ENCODE peak calls at places on chromosome 15, in nine cellular contexts. K, P, O, Z, X, R, S, A and N are unnamed samples.

GRCh38 chr15:88178631-88179030 is 77.9 kb downstream of the NTRK3 start:
- DNase-seq in K (no peak), P (no peak), O (no peak), Z (no peak), X (no peak), R (no peak), S (no peak), A (no peak), N (no peak)

GRCh38 chr15:42627485-42627884 is 52.1 kb downstream of the STARD9 start:
- DNase-seq in K (no peak), P (no peak), O (no peak), Z (no peak), X (no peak), R (no peak), S (no peak), A (no peak), N (no peak)

GRCh38 chr15:96565266-96565665 is 234.8 kb downstream of the NR2F2 start:
- DNase-seq in K (no peak), P (no peak), O (no peak), Z (no peak), X (no peak), R (no peak), S (no peak), A (no peak), N (no peak)

GRCh38 chr15:34055868-34056595 is 17.0 kb upstream of the AVEN start:
- DNase-seq in K (no peak), P (no peak), O (no peak), Z (no peak), X (no peak), R (peak), S (no peak), A (no peak), N (no peak)

GRCh38 chr15:84949043-84949442 is 32.6 kb upstream of the PDE8A start:
- DNase-seq in K (no peak), P (no peak), O (no peak), Z (no peak), X (no peak), R (peak), S (no peak), A (no peak), N (no peak)

GRCh38 chr15:101481917-101482525 is 7.5 kb downstream of the PCSK6 start:
- DNase-seq in K (no peak), P (no peak), O (no peak), Z (no peak), X (no peak), R (no peak), S (no peak), A (no peak), N (no peak)

GRCh38 chr15:101445109-101445508 is 44.4 kb downstream of the PCSK6 start:
- DNase-seq in K (no peak), P (no peak), O (no peak), Z (no peak), X (no peak), R (no peak), S (no peak), A (no peak), N (no peak)

GRCh38 chr15:48798319-48798718 is 12.6 kb downstream of the CEP152 start:
- DNase-seq in K (no peak), P (no peak), O (no peak), Z (no peak), X (no peak), R (no peak), S (no peak), A (no peak), N (no peak)

GRCh38 chr15:39852237-39852636 is 67.8 kb downstream of the GPR176 start:
- DNase-seq in K (no peak), P (no peak), O (no peak), Z (no peak), X (no peak), R (peak), S (no peak), A (no peak), N (no peak)

DNA sequence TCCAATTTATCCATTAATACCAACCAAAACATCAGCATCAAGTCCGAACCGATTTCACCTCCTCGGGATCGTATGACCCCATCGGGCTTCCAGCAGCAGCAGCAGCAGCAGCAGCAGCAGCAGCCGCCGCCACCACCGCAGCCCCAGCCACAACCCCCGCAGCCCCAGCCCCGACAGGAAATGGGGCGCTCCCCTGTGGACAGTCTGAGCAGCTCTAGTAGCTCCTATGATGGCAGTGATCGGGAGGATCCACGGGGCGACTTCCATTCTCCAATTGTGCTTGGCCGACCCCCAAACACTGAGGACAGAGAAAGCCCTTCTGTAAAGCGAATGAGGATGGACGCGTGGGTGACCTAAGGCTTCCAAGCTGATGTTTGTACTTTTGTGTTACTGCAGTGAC is 20.8 kb downstream of the LYSMD4 start:
- DNase-seq in K (no peak), P (no peak), O (no peak), Z (no peak), X (no peak), R (no peak), S (no peak), A (no peak), N (no peak)
- H3K4me3 ChIP-seq in K (no peak), P (no peak), O (no peak), Z (no peak), X (no peak), R (no peak), S (no peak), A (no peak), N (no peak)

DNA sequence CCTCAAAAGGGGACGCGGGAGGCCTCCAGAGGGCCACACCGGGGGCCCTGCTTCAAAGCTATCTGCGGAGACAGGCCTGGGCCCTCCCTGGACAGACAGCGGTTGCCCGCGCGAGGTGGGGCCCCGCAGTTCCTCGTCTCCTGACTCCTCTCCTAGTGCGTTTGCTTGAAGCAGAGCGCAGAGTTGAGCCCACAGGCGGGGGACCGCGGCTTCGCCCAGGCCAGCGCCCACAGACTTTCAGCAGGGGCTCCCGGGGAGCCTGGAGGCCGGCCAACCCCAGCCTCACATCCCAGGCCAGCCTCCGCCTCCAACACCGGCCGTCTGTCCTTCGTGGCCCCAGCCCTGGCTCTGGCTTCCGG is 540 bp upstream of the ADAMTS7 start:
- DNase-seq in K (no peak), P (no peak), O (peak), Z (no peak), X (no peak), R (no peak), S (no peak), A (no peak), N (peak)
- H3K4me3 ChIP-seq in K (peak), P (peak), O (peak), Z (peak), X (no peak), R (peak), S (peak), A (no peak), N (peak)

GRCh38 chr15:77027111-77027696 is 32.3 kb downstream of the PSTPIP1 start:
- DNase-seq in K (peak), P (peak), O (no peak), Z (no peak), X (peak), R (no peak), S (peak), A (no peak), N (no peak)
- H3K4me3 ChIP-seq in K (no peak), P (no peak), O (no peak), Z (no peak), X (no peak), R (no peak), S (no peak), A (no peak), N (no peak)

GRCh38 chr15:60000113-60000823 is 3.8 kb upstream of the FOXB1 start:
- DNase-seq in K (no peak), P (no peak), O (no peak), Z (no peak), X (no peak), R (no peak), S (no peak), A (peak), N (no peak)

GRCh38 chr15:60000824-60001641 is 3.1 kb upstream of the FOXB1 start:
- DNase-seq in K (no peak), P (no peak), O (no peak), Z (no peak), X (no peak), R (no peak), S (no peak), A (no peak), N (no peak)

GRCh38 chr15:60003243-60004018 is 680 bp upstream of the FOXB1 start:
- DNase-seq in K (no peak), P (no peak), O (no peak), Z (no peak), X (no peak), R (no peak), S (no peak), A (peak), N (no peak)

GRCh38 chr15:60002528-60003218 is 1.4 kb upstream of the FOXB1 start:
- DNase-seq in K (no peak), P (no peak), O (no peak), Z (no peak), X (no peak), R (no peak), S (no peak), A (no peak), N (no peak)

DNA sequence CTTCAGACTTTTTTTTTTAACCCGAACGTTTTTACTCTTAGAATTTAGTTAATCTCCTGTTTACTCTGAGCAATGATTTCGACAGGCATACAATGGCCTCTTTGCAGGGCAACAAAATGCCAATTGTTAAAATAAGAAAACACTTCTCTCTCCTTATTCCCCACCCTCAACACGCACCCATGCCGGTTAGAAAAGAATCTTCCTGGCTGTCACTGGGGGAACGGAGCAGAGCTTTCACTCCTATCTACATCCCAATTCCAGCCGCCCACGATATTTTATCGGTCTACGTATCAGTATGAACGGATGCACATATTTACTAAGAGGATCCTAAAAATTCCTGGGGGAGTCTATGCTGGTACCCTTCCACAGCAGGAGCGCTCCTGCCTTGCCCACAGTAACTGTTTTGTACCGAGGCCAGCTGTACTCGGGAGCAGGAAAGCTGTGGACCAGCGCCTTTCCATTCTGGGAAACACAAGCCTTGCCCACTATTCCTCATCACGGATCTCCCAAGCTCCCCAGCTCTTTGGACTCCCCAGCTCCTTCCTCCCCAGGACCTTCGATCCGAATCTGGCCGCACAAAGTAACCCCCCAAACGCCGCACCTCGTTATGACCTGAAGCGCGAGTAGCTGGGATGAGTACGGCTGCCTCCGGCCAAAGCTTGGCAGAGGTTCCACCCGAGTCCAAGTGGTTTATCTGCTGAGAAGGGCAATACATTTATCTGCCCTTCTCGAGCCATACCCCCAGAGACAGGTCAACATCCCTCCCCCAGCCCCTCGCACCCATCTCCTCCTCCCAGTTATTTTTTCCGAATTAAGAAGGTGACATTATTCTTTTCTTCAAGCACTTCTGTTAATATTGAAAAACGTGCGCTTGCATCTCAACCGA is 2.2 kb upstream of the FOXB1 start:
- DNase-seq in K (no peak), P (no peak), O (no peak), Z (no peak), X (no peak), R (no peak), S (no peak), A (no peak), N (no peak)
- H3K4me3 ChIP-seq in K (no peak), P (no peak), O (no peak), Z (no peak), X (no peak), R (no peak), S (no peak), A (no peak), N (no peak)

GRCh38 chr15:74821091-74821789 is 5.2 kb upstream of the CPLX3 start:
- DNase-seq in K (no peak), P (no peak), O (no peak), Z (no peak), X (no peak), R (no peak), S (no peak), A (no peak), N (no peak)
- H3K4me3 ChIP-seq in K (no peak), P (no peak), O (no peak), Z (no peak), X (no peak), R (no peak), S (no peak), A (no peak), N (no peak)

DNA sequence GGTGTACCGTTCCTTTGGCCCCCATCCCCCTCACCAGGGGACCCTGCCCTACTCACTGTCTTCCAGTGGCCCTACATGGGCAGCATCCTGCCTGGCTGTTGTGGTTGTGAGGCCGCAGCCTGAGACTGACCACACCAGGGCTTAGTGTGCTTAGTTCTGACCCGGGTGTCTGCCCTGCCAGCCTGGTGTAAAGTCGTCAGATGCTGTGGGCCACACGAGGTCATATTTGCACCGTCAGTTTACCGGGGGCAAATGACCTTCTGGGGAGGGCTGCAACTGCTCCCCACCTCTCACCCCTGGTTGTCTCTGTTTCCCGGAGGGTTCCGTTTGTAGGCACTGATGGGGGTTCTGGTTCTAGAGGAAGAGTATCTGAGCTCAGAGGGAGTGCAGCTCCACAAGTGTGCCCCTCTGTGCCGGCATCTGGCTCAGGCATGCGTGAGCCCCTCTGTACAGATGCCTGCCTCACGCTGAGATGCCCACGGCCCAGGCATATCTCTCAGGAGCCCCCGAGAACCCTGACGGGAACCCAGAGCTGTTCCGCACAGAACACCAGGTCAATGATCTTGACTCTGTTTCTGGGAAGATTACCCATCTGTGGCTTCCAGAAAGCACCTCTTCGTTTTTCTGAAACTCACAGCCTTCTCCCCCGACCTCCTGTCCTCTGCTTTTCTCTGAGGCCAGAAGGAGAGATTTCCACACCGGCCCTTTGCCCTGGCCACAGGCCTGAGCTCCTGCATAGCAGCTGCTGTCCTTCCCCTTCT is 19.2 kb downstream of the KLF13 start:
- DNase-seq in K (no peak), P (peak), O (no peak), Z (no peak), X (no peak), R (no peak), S (no peak), A (no peak), N (peak)
- H3K4me3 ChIP-seq in K (no peak), P (no peak), O (peak), Z (no peak), X (no peak), R (no peak), S (peak), A (peak), N (peak)

GRCh38 chr15:63556246-63556645 is 40.9 kb upstream of the FBXL22 start:
- DNase-seq in K (no peak), P (no peak), O (no peak), Z (no peak), X (no peak), R (no peak), S (no peak), A (no peak), N (no peak)

GRCh38 chr15:63555520-63555919 is 41.7 kb upstream of the FBXL22 start:
- DNase-seq in K (no peak), P (no peak), O (no peak), Z (no peak), X (no peak), R (no peak), S (no peak), A (no peak), N (no peak)

GRCh38 chr15:63551400-63551799 is 45.8 kb upstream of the FBXL22 start:
- DNase-seq in K (no peak), P (no peak), O (no peak), Z (no peak), X (no peak), R (peak), S (no peak), A (no peak), N (no peak)

GRCh38 chr15:63554337-63554927 is 42.8 kb upstream of the FBXL22 start:
- DNase-seq in K (no peak), P (no peak), O (no peak), Z (no peak), X (no peak), R (peak), S (no peak), A (no peak), N (no peak)

DNA sequence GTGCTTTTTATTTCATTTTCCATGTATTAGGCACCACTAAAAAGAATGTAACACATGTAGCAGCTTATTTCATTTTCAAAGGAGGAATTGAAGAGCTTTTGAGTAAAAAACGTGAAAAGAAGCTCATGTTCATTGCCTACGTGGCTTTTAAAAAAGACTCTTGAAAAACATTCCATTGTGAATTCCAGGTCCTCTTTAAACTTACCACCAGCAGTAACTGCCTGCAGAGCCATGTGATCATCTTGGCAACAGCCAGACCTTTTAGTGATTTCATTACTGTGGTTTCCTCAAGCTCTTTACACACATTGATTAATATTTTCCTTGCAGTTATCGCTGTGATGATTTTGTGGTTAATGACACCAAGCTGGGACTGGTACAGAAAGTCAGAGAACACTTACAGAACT is 43.8 kb upstream of the FBXL22 start:
- DNase-seq in K (peak), P (no peak), O (no peak), Z (no peak), X (no peak), R (peak), S (no peak), A (peak), N (no peak)
- H3K4me3 ChIP-seq in K (no peak), P (no peak), O (no peak), Z (no peak), X (no peak), R (peak), S (no peak), A (no peak), N (peak)

DNA sequence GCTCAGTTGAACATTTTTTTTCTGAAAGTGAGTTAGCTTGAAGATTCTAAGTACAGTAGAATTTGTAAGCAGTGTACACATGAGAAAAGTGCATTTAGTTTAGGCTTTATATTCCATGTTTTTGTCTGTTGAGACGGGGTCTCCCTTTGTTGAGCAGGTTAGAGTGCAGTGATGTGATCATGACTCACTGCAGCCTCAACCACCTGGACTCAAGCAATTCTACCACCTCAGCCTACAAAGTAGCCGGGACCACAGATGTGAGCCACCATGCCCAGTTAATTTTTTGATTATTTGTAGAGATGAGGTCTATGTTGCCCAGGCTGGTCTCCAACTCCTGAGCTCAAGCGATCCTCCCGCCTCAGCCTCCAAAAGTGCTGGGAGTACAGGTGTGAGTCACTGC is 5.3 kb upstream of the CSNK1G1 start:
- DNase-seq in K (no peak), P (no peak), O (no peak), Z (no peak), X (no peak), R (no peak), S (no peak), A (no peak), N (no peak)
- H3K4me3 ChIP-seq in K (no peak), P (no peak), O (no peak), Z (no peak), X (no peak), R (no peak), S (no peak), A (no peak), N (no peak)